ENCODE peak calls at places on chromosomes 1 and 21, in nine cellular contexts. T is activated T-cell treated with anti-CD3 and anti-CD28 coated beads for 1 hour; J is keratinocyte; K is mucosa of gallbladder; Q is activated CD4-positive, alpha-beta T cell treated with anti-CD3 and anti-CD28 coated beads for 1 hour; B is PC-9; Z is dorsolateral prefrontal cortex; F is RWPE1; I is SK-N-DZ. Y is an unnamed sample.

GRCh38 chr21:44872568-44873355 is 728 bp downstream of the PTTG1IP start:
- DNase-seq in F (no peak), Z (peak), Q (no peak), B (no peak), K (no peak), T (no peak), J (no peak), I (no peak), Y (peak)

GRCh38 chr1:242185728-242186127 is 186.8 kb upstream of the MAP1LC3C start:
- DNase-seq in K (no peak), F (no peak), T (no peak), J (no peak), I (no peak), Z (no peak), B (no peak), Q (no peak), Y (peak)

GRCh38 chr1:43937179-43937865 is 3.7 kb downstream of the ARTN start:
- DNase-seq in K (no peak), I (no peak), F (peak), B (no peak), Q (no peak), T (no peak), J (no peak), Z (no peak), Y (no peak)

GRCh38 chr21:34882719-34883131 is 166.4 kb downstream of the RUNX1 start:
- DNase-seq in I (no peak), K (no peak), F (no peak), B (no peak), Q (no peak), Z (no peak), T (no peak), J (no peak), Y (peak)

GRCh38 chr1:93448292-93448982 is 519 bp downstream of the FNBP1L start:
- DNase-seq in Q (no peak), F (peak), B (peak), J (no peak), K (peak), Z (no peak), T (no peak), I (peak), Y (peak)

GRCh38 chr21:25171438-25171837 is 435.8 kb downstream of the MRPL39 start:
- DNase-seq in Z (no peak), I (no peak), K (no peak), F (peak), B (no peak), Q (no peak), J (no peak), T (no peak), Y (peak)

GRCh38 chr1:192984058-192984457 is 75.1 kb downstream of the UCHL5 start:
- DNase-seq in Q (no peak), K (no peak), T (no peak), J (no peak), I (no peak), B (no peak), F (no peak), Z (no peak), Y (no peak)

GRCh38 chr1:9413143-9413876 is 120.6 kb downstream of the SPSB1 start:
- DNase-seq in J (peak), B (peak), T (peak), I (no peak), F (peak), Z (no peak), K (peak), Q (no peak), Y (peak)

GRCh38 chr1:85585845-85586244 is 5.3 kb downstream of the CCN1 start:
- DNase-seq in Z (no peak), B (peak), K (no peak), T (no peak), I (no peak), F (no peak), Q (no peak), J (no peak), Y (no peak)

GRCh38 chr1:94863297-94863911 is 43.2 kb downstream of the SLC44A3 start:
- DNase-seq in I (no peak), F (peak), K (no peak), Z (no peak), J (peak), T (no peak), B (peak), Q (no peak), Y (no peak)

GRCh38 chr1:11787251-11787803 is 18.4 kb downstream of the MTHFR start:
- DNase-seq in T (no peak), J (no peak), F (peak), Q (no peak), I (no peak), K (peak), Z (no peak), B (no peak), Y (no peak)

GRCh38 chr1:223829678-223830077 is 16.1 kb downstream of the TP53BP2 start:
- DNase-seq in B (no peak), J (no peak), F (no peak), Z (no peak), T (no peak), I (no peak), Q (no peak), K (no peak), Y (no peak)

Y was measured in NB4.